ENCODE peak calls at places on chromosomes 7 and 10, in six cellular contexts. One of them, this sample, is unnamed.

GRCh38 chr7:30659312-30659711 is 22.9 kb downstream of the CRHR2 start:
- DNase-seq in iPS DF 6.9: no peak
- DNase-seq in RKO: no peak
- DNase-seq in B cell: no peak
- DNase-seq in iPS-NIHi11: no peak
- DNase-seq in activated CD4-positive, alpha-beta T cell treated with anti-CD3 and anti-CD28 coated beads, Interleukin-2, amount 50 U/mL, for 4 hours: no peak
- DNase-seq in this sample: no peak

GRCh38 chr7:75993689-75994387 is 557 bp downstream of the TMEM120A start:
- DNase-seq in iPS DF 6.9: no peak
- DNase-seq in RKO: peak; percentile 60
- DNase-seq in B cell: peak; percentile 71
- DNase-seq in iPS-NIHi11: peak; percentile 87
- DNase-seq in activated CD4-positive, alpha-beta T cell treated with anti-CD3 and anti-CD28 coated beads, Interleukin-2, amount 50 U/mL, for 4 hours: no peak
- DNase-seq in this sample: no peak

GRCh38 chr10:113493195-113493594 is 59.7 kb upstream of the HABP2 start:
- DNase-seq in iPS DF 6.9: no peak
- DNase-seq in RKO: peak; percentile 5
- DNase-seq in B cell: no peak
- DNase-seq in iPS-NIHi11: no peak
- DNase-seq in activated CD4-positive, alpha-beta T cell treated with anti-CD3 and anti-CD28 coated beads, Interleukin-2, amount 50 U/mL, for 4 hours: no peak
- DNase-seq in this sample: no peak

GRCh38 chr7:8418627-8419245 is 14.7 kb upstream of the NXPH1 start:
- DNase-seq in iPS DF 6.9: no peak
- DNase-seq in RKO: peak; percentile 72
- DNase-seq in B cell: no peak
- DNase-seq in iPS-NIHi11: peak; percentile 50
- DNase-seq in activated CD4-positive, alpha-beta T cell treated with anti-CD3 and anti-CD28 coated beads, Interleukin-2, amount 50 U/mL, for 4 hours: no peak
- DNase-seq in this sample: no peak

GRCh38 chr7:157708896-157709295 is 372.1 kb downstream of the DNAJB6 start:
- DNase-seq in iPS DF 6.9: no peak
- DNase-seq in RKO: no peak
- DNase-seq in B cell: no peak
- DNase-seq in iPS-NIHi11: no peak
- DNase-seq in activated CD4-positive, alpha-beta T cell treated with anti-CD3 and anti-CD28 coated beads, Interleukin-2, amount 50 U/mL, for 4 hours: no peak
- DNase-seq in this sample: no peak

GRCh38 chr10:124339951-124340760 is 78.6 kb downstream of the OAT start:
- DNase-seq in iPS DF 6.9: no peak
- DNase-seq in RKO: no peak
- DNase-seq in B cell: no peak
- DNase-seq in iPS-NIHi11: no peak
- DNase-seq in activated CD4-positive, alpha-beta T cell treated with anti-CD3 and anti-CD28 coated beads, Interleukin-2, amount 50 U/mL, for 4 hours: no peak
- DNase-seq in this sample: no peak

GRCh38 chr10:131832056-131832685 is 68.6 kb upstream of the PPP2R2D start:
- DNase-seq in iPS DF 6.9: no peak
- DNase-seq in RKO: no peak
- DNase-seq in B cell: no peak
- DNase-seq in iPS-NIHi11: no peak
- DNase-seq in activated CD4-positive, alpha-beta T cell treated with anti-CD3 and anti-CD28 coated beads, Interleukin-2, amount 50 U/mL, for 4 hours: no peak
- DNase-seq in this sample: no peak

GRCh38 chr7:109763611-109764010 is 1193.9 kb downstream of the DNAJB9 start:
- DNase-seq in iPS DF 6.9: no peak
- DNase-seq in RKO: peak; percentile 35
- DNase-seq in B cell: no peak
- DNase-seq in iPS-NIHi11: no peak
- DNase-seq in activated CD4-positive, alpha-beta T cell treated with anti-CD3 and anti-CD28 coated beads, Interleukin-2, amount 50 U/mL, for 4 hours: no peak
- DNase-seq in this sample: no peak

GRCh38 chr7:27091936-27092752 is 3.7 kb downstream of the HOXA1 start:
- DNase-seq in iPS DF 6.9: no peak
- DNase-seq in RKO: no peak
- DNase-seq in B cell: no peak
- DNase-seq in iPS-NIHi11: no peak
- DNase-seq in activated CD4-positive, alpha-beta T cell treated with anti-CD3 and anti-CD28 coated beads, Interleukin-2, amount 50 U/mL, for 4 hours: no peak
- DNase-seq in this sample: no peak

GRCh38 chr7:47557317-47557985 is 24.5 kb downstream of the TNS3 start:
- DNase-seq in iPS DF 6.9: no peak
- DNase-seq in RKO: no peak
- DNase-seq in B cell: no peak
- DNase-seq in iPS-NIHi11: no peak
- DNase-seq in activated CD4-positive, alpha-beta T cell treated with anti-CD3 and anti-CD28 coated beads, Interleukin-2, amount 50 U/mL, for 4 hours: no peak
- DNase-seq in this sample: no peak

GRCh38 chr7:138097064-138097741 is 20.9 kb downstream of the AKR1D1 start:
- DNase-seq in iPS DF 6.9: no peak
- DNase-seq in RKO: peak; percentile 56
- DNase-seq in B cell: no peak
- DNase-seq in iPS-NIHi11: no peak
- DNase-seq in activated CD4-positive, alpha-beta T cell treated with anti-CD3 and anti-CD28 coated beads, Interleukin-2, amount 50 U/mL, for 4 hours: no peak
- DNase-seq in this sample: no peak

GRCh38 chr10:102633282-102633681 is 11.0 kb upstream of the TRIM8 start:
- DNase-seq in iPS DF 6.9: no peak
- DNase-seq in RKO: no peak
- DNase-seq in B cell: no peak
- DNase-seq in iPS-NIHi11: no peak
- DNase-seq in activated CD4-positive, alpha-beta T cell treated with anti-CD3 and anti-CD28 coated beads, Interleukin-2, amount 50 U/mL, for 4 hours: no peak
- DNase-seq in this sample: no peak

GRCh38 chr7:34672430-34672829 is 14.4 kb downstream of the NPSR1 start:
- DNase-seq in iPS DF 6.9: no peak
- DNase-seq in RKO: peak; percentile 61
- DNase-seq in B cell: no peak
- DNase-seq in iPS-NIHi11: no peak
- DNase-seq in activated CD4-positive, alpha-beta T cell treated with anti-CD3 and anti-CD28 coated beads, Interleukin-2, amount 50 U/mL, for 4 hours: no peak
- DNase-seq in this sample: no peak

GRCh38 chr7:50446542-50446960 is 3.6 kb downstream of the FIGNL1 start:
- DNase-seq in iPS DF 6.9: no peak
- DNase-seq in RKO: peak; percentile 51
- DNase-seq in B cell: no peak
- DNase-seq in iPS-NIHi11: no peak
- DNase-seq in activated CD4-positive, alpha-beta T cell treated with anti-CD3 and anti-CD28 coated beads, Interleukin-2, amount 50 U/mL, for 4 hours: no peak
- DNase-seq in this sample: no peak

GRCh38 chr7:152594801-152595200 is 81.1 kb downstream of the XRCC2 start:
- DNase-seq in iPS DF 6.9: no peak
- DNase-seq in RKO: no peak
- DNase-seq in B cell: no peak
- DNase-seq in iPS-NIHi11: no peak
- DNase-seq in activated CD4-positive, alpha-beta T cell treated with anti-CD3 and anti-CD28 coated beads, Interleukin-2, amount 50 U/mL, for 4 hours: no peak
- DNase-seq in this sample: no peak

GRCh38 chr7:124992881-124993562 is 63.4 kb upstream of the POT1 start:
- DNase-seq in iPS DF 6.9: no peak
- DNase-seq in RKO: peak; percentile 69
- DNase-seq in B cell: no peak
- DNase-seq in iPS-NIHi11: no peak
- DNase-seq in activated CD4-positive, alpha-beta T cell treated with anti-CD3 and anti-CD28 coated beads, Interleukin-2, amount 50 U/mL, for 4 hours: no peak
- DNase-seq in this sample: no peak

GRCh38 chr10:103653581-103654020 is 160.1 kb downstream of the NEURL1 start:
- DNase-seq in iPS DF 6.9: no peak
- DNase-seq in RKO: no peak
- DNase-seq in B cell: no peak
- DNase-seq in iPS-NIHi11: no peak
- DNase-seq in activated CD4-positive, alpha-beta T cell treated with anti-CD3 and anti-CD28 coated beads, Interleukin-2, amount 50 U/mL, for 4 hours: no peak
- DNase-seq in this sample: no peak

GRCh38 chr10:127300868-127301321 is 104.5 kb upstream of the INSYN2A start:
- DNase-seq in iPS DF 6.9: no peak
- DNase-seq in RKO: no peak
- DNase-seq in B cell: no peak
- DNase-seq in iPS-NIHi11: no peak
- DNase-seq in activated CD4-positive, alpha-beta T cell treated with anti-CD3 and anti-CD28 coated beads, Interleukin-2, amount 50 U/mL, for 4 hours: no peak
- DNase-seq in this sample: no peak

GRCh38 chr10:33228426-33228825 is 106.0 kb downstream of the NRP1 start:
- DNase-seq in iPS DF 6.9: no peak
- DNase-seq in RKO: no peak
- DNase-seq in B cell: no peak
- DNase-seq in iPS-NIHi11: no peak
- DNase-seq in activated CD4-positive, alpha-beta T cell treated with anti-CD3 and anti-CD28 coated beads, Interleukin-2, amount 50 U/mL, for 4 hours: no peak
- DNase-seq in this sample: no peak